ENCODE peak calls at places on chromosome 19, in eight cellular contexts. One of them, this sample, is unnamed.

GRCh38 chr19:30344446-30345425 is 27.4 kb upstream of the ZNF536 start:
- DNase-seq in hepatic stellate cell: no peak
- DNase-seq in stimulated activated CD4-positive, alpha-beta T cell treated with anti-CD3 and anti-CD28 coated beads, Interleukin-1b, Interleukin-23, amount 100 ng/mL, for 4 hours: no peak
- DNase-seq in T-helper 2 cell treated with Interferon-gamma antibody and Interleukin-4, amounts not matched to agents 5 μg/mL and 100 μg/mL, for 36 hours: no peak
- DNase-seq in GM13976: no peak
- DNase-seq in fibroblast of gingiva: no peak
- DNase-seq in T-helper 1 cell: no peak
- DNase-seq in occipital lobe: no peak
- DNase-seq in this sample: no peak

GRCh38 chr19:17470204-17470841 is at the start of gene SLC27A1:
- DNase-seq in hepatic stellate cell: peak
- DNase-seq in stimulated activated CD4-positive, alpha-beta T cell treated with anti-CD3 and anti-CD28 coated beads, Interleukin-1b, Interleukin-23, amount 100 ng/mL, for 4 hours: peak
- DNase-seq in T-helper 2 cell treated with Interferon-gamma antibody and Interleukin-4, amounts not matched to agents 5 μg/mL and 100 μg/mL, for 36 hours: peak
- DNase-seq in GM13976: peak
- DNase-seq in fibroblast of gingiva: peak
- DNase-seq in T-helper 1 cell: peak
- DNase-seq in occipital lobe: peak
- DNase-seq in this sample: peak

GRCh38 chr19:15252398-15253018 is 20.3 kb upstream of the EPHX3 start:
- DNase-seq in hepatic stellate cell: peak
- DNase-seq in stimulated activated CD4-positive, alpha-beta T cell treated with anti-CD3 and anti-CD28 coated beads, Interleukin-1b, Interleukin-23, amount 100 ng/mL, for 4 hours: no peak
- DNase-seq in T-helper 2 cell treated with Interferon-gamma antibody and Interleukin-4, amounts not matched to agents 5 μg/mL and 100 μg/mL, for 36 hours: no peak
- DNase-seq in GM13976: no peak
- DNase-seq in fibroblast of gingiva: peak
- DNase-seq in T-helper 1 cell: no peak
- DNase-seq in occipital lobe: peak
- DNase-seq in this sample: peak

GRCh38 chr19:18491995-18492953 is 29.6 kb downstream of the ELL start:
- DNase-seq in hepatic stellate cell: no peak
- DNase-seq in stimulated activated CD4-positive, alpha-beta T cell treated with anti-CD3 and anti-CD28 coated beads, Interleukin-1b, Interleukin-23, amount 100 ng/mL, for 4 hours: no peak
- DNase-seq in T-helper 2 cell treated with Interferon-gamma antibody and Interleukin-4, amounts not matched to agents 5 μg/mL and 100 μg/mL, for 36 hours: no peak
- DNase-seq in GM13976: no peak
- DNase-seq in fibroblast of gingiva: no peak
- DNase-seq in T-helper 1 cell: no peak
- DNase-seq in occipital lobe: no peak
- DNase-seq in this sample: no peak

GRCh38 chr19:41933693-41934426 is 5.6 kb upstream of the ERFL start:
- DNase-seq in hepatic stellate cell: no peak
- DNase-seq in stimulated activated CD4-positive, alpha-beta T cell treated with anti-CD3 and anti-CD28 coated beads, Interleukin-1b, Interleukin-23, amount 100 ng/mL, for 4 hours: no peak
- DNase-seq in T-helper 2 cell treated with Interferon-gamma antibody and Interleukin-4, amounts not matched to agents 5 μg/mL and 100 μg/mL, for 36 hours: no peak
- DNase-seq in GM13976: no peak
- DNase-seq in fibroblast of gingiva: no peak
- DNase-seq in T-helper 1 cell: no peak
- DNase-seq in occipital lobe: no peak
- DNase-seq in this sample: no peak

GRCh38 chr19:16381756-16382401 is 57.3 kb downstream of the KLF2 start:
- DNase-seq in hepatic stellate cell: peak
- DNase-seq in stimulated activated CD4-positive, alpha-beta T cell treated with anti-CD3 and anti-CD28 coated beads, Interleukin-1b, Interleukin-23, amount 100 ng/mL, for 4 hours: no peak
- DNase-seq in T-helper 2 cell treated with Interferon-gamma antibody and Interleukin-4, amounts not matched to agents 5 μg/mL and 100 μg/mL, for 36 hours: no peak
- DNase-seq in GM13976: no peak
- DNase-seq in fibroblast of gingiva: peak
- DNase-seq in T-helper 1 cell: no peak
- DNase-seq in occipital lobe: peak
- DNase-seq in this sample: no peak

GRCh38 chr19:6772866-6773322 is 386 bp downstream of the VAV1 start:
- DNase-seq in hepatic stellate cell: no peak
- DNase-seq in stimulated activated CD4-positive, alpha-beta T cell treated with anti-CD3 and anti-CD28 coated beads, Interleukin-1b, Interleukin-23, amount 100 ng/mL, for 4 hours: no peak
- DNase-seq in T-helper 2 cell treated with Interferon-gamma antibody and Interleukin-4, amounts not matched to agents 5 μg/mL and 100 μg/mL, for 36 hours: no peak
- DNase-seq in GM13976: no peak
- DNase-seq in fibroblast of gingiva: no peak
- DNase-seq in T-helper 1 cell: no peak
- DNase-seq in occipital lobe: no peak
- DNase-seq in this sample: no peak

GRCh38 chr19:52070496-52070895 is 21.9 kb upstream of the ZNF432 start:
- DNase-seq in hepatic stellate cell: no peak
- DNase-seq in stimulated activated CD4-positive, alpha-beta T cell treated with anti-CD3 and anti-CD28 coated beads, Interleukin-1b, Interleukin-23, amount 100 ng/mL, for 4 hours: no peak
- DNase-seq in T-helper 2 cell treated with Interferon-gamma antibody and Interleukin-4, amounts not matched to agents 5 μg/mL and 100 μg/mL, for 36 hours: no peak
- DNase-seq in GM13976: no peak
- DNase-seq in fibroblast of gingiva: no peak
- DNase-seq in T-helper 1 cell: no peak
- DNase-seq in occipital lobe: no peak
- DNase-seq in this sample: peak

GRCh38 chr19:54129617-54129996 is 8.0 kb upstream of the CNOT3 start:
- DNase-seq in hepatic stellate cell: no peak
- DNase-seq in stimulated activated CD4-positive, alpha-beta T cell treated with anti-CD3 and anti-CD28 coated beads, Interleukin-1b, Interleukin-23, amount 100 ng/mL, for 4 hours: no peak
- DNase-seq in T-helper 2 cell treated with Interferon-gamma antibody and Interleukin-4, amounts not matched to agents 5 μg/mL and 100 μg/mL, for 36 hours: no peak
- DNase-seq in GM13976: no peak
- DNase-seq in fibroblast of gingiva: no peak
- DNase-seq in T-helper 1 cell: no peak
- DNase-seq in occipital lobe: no peak
- DNase-seq in this sample: no peak

GRCh38 chr19:53076984-53077383 is 26.2 kb downstream of the ZNF160 start:
- DNase-seq in hepatic stellate cell: peak
- DNase-seq in stimulated activated CD4-positive, alpha-beta T cell treated with anti-CD3 and anti-CD28 coated beads, Interleukin-1b, Interleukin-23, amount 100 ng/mL, for 4 hours: no peak
- DNase-seq in T-helper 2 cell treated with Interferon-gamma antibody and Interleukin-4, amounts not matched to agents 5 μg/mL and 100 μg/mL, for 36 hours: no peak
- DNase-seq in GM13976: no peak
- DNase-seq in fibroblast of gingiva: peak
- DNase-seq in T-helper 1 cell: no peak
- DNase-seq in occipital lobe: peak
- DNase-seq in this sample: peak

GRCh38 chr19:10501971-10502523 is 1.1 kb downstream of the KEAP1 start:
- DNase-seq in hepatic stellate cell: peak
- DNase-seq in stimulated activated CD4-positive, alpha-beta T cell treated with anti-CD3 and anti-CD28 coated beads, Interleukin-1b, Interleukin-23, amount 100 ng/mL, for 4 hours: no peak
- DNase-seq in T-helper 2 cell treated with Interferon-gamma antibody and Interleukin-4, amounts not matched to agents 5 μg/mL and 100 μg/mL, for 36 hours: peak
- DNase-seq in GM13976: peak
- DNase-seq in fibroblast of gingiva: peak
- DNase-seq in T-helper 1 cell: no peak
- DNase-seq in occipital lobe: peak
- DNase-seq in this sample: peak

GRCh38 chr19:14669940-14670339 is 4.7 kb downstream of the ADGRE3 start:
- DNase-seq in hepatic stellate cell: no peak
- DNase-seq in stimulated activated CD4-positive, alpha-beta T cell treated with anti-CD3 and anti-CD28 coated beads, Interleukin-1b, Interleukin-23, amount 100 ng/mL, for 4 hours: no peak
- DNase-seq in T-helper 2 cell treated with Interferon-gamma antibody and Interleukin-4, amounts not matched to agents 5 μg/mL and 100 μg/mL, for 36 hours: no peak
- DNase-seq in GM13976: no peak
- DNase-seq in fibroblast of gingiva: no peak
- DNase-seq in T-helper 1 cell: no peak
- DNase-seq in occipital lobe: no peak
- DNase-seq in this sample: no peak

GRCh38 chr19:23318143-23318542 is 67.9 kb upstream of the ZNF724 start:
- DNase-seq in hepatic stellate cell: no peak
- DNase-seq in stimulated activated CD4-positive, alpha-beta T cell treated with anti-CD3 and anti-CD28 coated beads, Interleukin-1b, Interleukin-23, amount 100 ng/mL, for 4 hours: no peak
- DNase-seq in T-helper 2 cell treated with Interferon-gamma antibody and Interleukin-4, amounts not matched to agents 5 μg/mL and 100 μg/mL, for 36 hours: no peak
- DNase-seq in GM13976: no peak
- DNase-seq in fibroblast of gingiva: no peak
- DNase-seq in T-helper 1 cell: no peak
- DNase-seq in occipital lobe: no peak
- DNase-seq in this sample: no peak

GRCh38 chr19:15371786-15372380 is 7.7 kb downstream of the AKAP8 start:
- DNase-seq in hepatic stellate cell: no peak
- DNase-seq in stimulated activated CD4-positive, alpha-beta T cell treated with anti-CD3 and anti-CD28 coated beads, Interleukin-1b, Interleukin-23, amount 100 ng/mL, for 4 hours: no peak
- DNase-seq in T-helper 2 cell treated with Interferon-gamma antibody and Interleukin-4, amounts not matched to agents 5 μg/mL and 100 μg/mL, for 36 hours: no peak
- DNase-seq in GM13976: no peak
- DNase-seq in fibroblast of gingiva: no peak
- DNase-seq in T-helper 1 cell: no peak
- DNase-seq in occipital lobe: no peak
- DNase-seq in this sample: no peak

GRCh38 chr19:19691683-19692082 is 23.0 kb downstream of the ZNF101 start:
- DNase-seq in hepatic stellate cell: no peak
- DNase-seq in stimulated activated CD4-positive, alpha-beta T cell treated with anti-CD3 and anti-CD28 coated beads, Interleukin-1b, Interleukin-23, amount 100 ng/mL, for 4 hours: no peak
- DNase-seq in T-helper 2 cell treated with Interferon-gamma antibody and Interleukin-4, amounts not matched to agents 5 μg/mL and 100 μg/mL, for 36 hours: no peak
- DNase-seq in GM13976: no peak
- DNase-seq in fibroblast of gingiva: no peak
- DNase-seq in T-helper 1 cell: no peak
- DNase-seq in occipital lobe: no peak
- DNase-seq in this sample: no peak

GRCh38 chr19:58557253-58558065 is 952 bp downstream of the UBE2M start:
- DNase-seq in hepatic stellate cell: no peak
- DNase-seq in stimulated activated CD4-positive, alpha-beta T cell treated with anti-CD3 and anti-CD28 coated beads, Interleukin-1b, Interleukin-23, amount 100 ng/mL, for 4 hours: no peak
- DNase-seq in T-helper 2 cell treated with Interferon-gamma antibody and Interleukin-4, amounts not matched to agents 5 μg/mL and 100 μg/mL, for 36 hours: no peak
- DNase-seq in GM13976: no peak
- DNase-seq in fibroblast of gingiva: no peak
- DNase-seq in T-helper 1 cell: no peak
- DNase-seq in occipital lobe: no peak
- DNase-seq in this sample: no peak

GRCh38 chr19:49338023-49338677 is 2.9 kb downstream of the CD37 start:
- DNase-seq in hepatic stellate cell: no peak
- DNase-seq in stimulated activated CD4-positive, alpha-beta T cell treated with anti-CD3 and anti-CD28 coated beads, Interleukin-1b, Interleukin-23, amount 100 ng/mL, for 4 hours: no peak
- DNase-seq in T-helper 2 cell treated with Interferon-gamma antibody and Interleukin-4, amounts not matched to agents 5 μg/mL and 100 μg/mL, for 36 hours: no peak
- DNase-seq in GM13976: no peak
- DNase-seq in fibroblast of gingiva: no peak
- DNase-seq in T-helper 1 cell: no peak
- DNase-seq in occipital lobe: no peak
- DNase-seq in this sample: no peak

GRCh38 chr19:869245-870177 is 10.0 kb downstream of the CFD start:
- DNase-seq in hepatic stellate cell: peak
- DNase-seq in stimulated activated CD4-positive, alpha-beta T cell treated with anti-CD3 and anti-CD28 coated beads, Interleukin-1b, Interleukin-23, amount 100 ng/mL, for 4 hours: no peak
- DNase-seq in T-helper 2 cell treated with Interferon-gamma antibody and Interleukin-4, amounts not matched to agents 5 μg/mL and 100 μg/mL, for 36 hours: no peak
- DNase-seq in GM13976: no peak
- DNase-seq in fibroblast of gingiva: peak
- DNase-seq in T-helper 1 cell: no peak
- DNase-seq in occipital lobe: no peak
- DNase-seq in this sample: peak

GRCh38 chr19:39413269-39413902 is 917 bp downstream of the PLEKHG2 start:
- DNase-seq in hepatic stellate cell: peak
- DNase-seq in stimulated activated CD4-positive, alpha-beta T cell treated with anti-CD3 and anti-CD28 coated beads, Interleukin-1b, Interleukin-23, amount 100 ng/mL, for 4 hours: no peak
- DNase-seq in T-helper 2 cell treated with Interferon-gamma antibody and Interleukin-4, amounts not matched to agents 5 μg/mL and 100 μg/mL, for 36 hours: no peak
- DNase-seq in GM13976: peak
- DNase-seq in fibroblast of gingiva: peak
- DNase-seq in T-helper 1 cell: no peak
- DNase-seq in occipital lobe: no peak
- DNase-seq in this sample: peak

GRCh38 chr19:30046522-30046921 is 104.5 kb downstream of the URI1 start:
- DNase-seq in hepatic stellate cell: no peak
- DNase-seq in stimulated activated CD4-positive, alpha-beta T cell treated with anti-CD3 and anti-CD28 coated beads, Interleukin-1b, Interleukin-23, amount 100 ng/mL, for 4 hours: no peak
- DNase-seq in T-helper 2 cell treated with Interferon-gamma antibody and Interleukin-4, amounts not matched to agents 5 μg/mL and 100 μg/mL, for 36 hours: no peak
- DNase-seq in GM13976: no peak
- DNase-seq in fibroblast of gingiva: no peak
- DNase-seq in T-helper 1 cell: no peak
- DNase-seq in occipital lobe: no peak
- DNase-seq in this sample: peak

GRCh38 chr19:45097776-45098520 is 5.0 kb downstream of the PPP1R37 start:
- DNase-seq in hepatic stellate cell: peak
- DNase-seq in stimulated activated CD4-positive, alpha-beta T cell treated with anti-CD3 and anti-CD28 coated beads, Interleukin-1b, Interleukin-23, amount 100 ng/mL, for 4 hours: no peak
- DNase-seq in T-helper 2 cell treated with Interferon-gamma antibody and Interleukin-4, amounts not matched to agents 5 μg/mL and 100 μg/mL, for 36 hours: no peak
- DNase-seq in GM13976: no peak
- DNase-seq in fibroblast of gingiva: peak
- DNase-seq in T-helper 1 cell: no peak
- DNase-seq in occipital lobe: peak
- DNase-seq in this sample: peak

GRCh38 chr19:55563261-55563690 is 17.4 kb downstream of the ZNF579 start:
- DNase-seq in hepatic stellate cell: no peak
- DNase-seq in stimulated activated CD4-positive, alpha-beta T cell treated with anti-CD3 and anti-CD28 coated beads, Interleukin-1b, Interleukin-23, amount 100 ng/mL, for 4 hours: no peak
- DNase-seq in T-helper 2 cell treated with Interferon-gamma antibody and Interleukin-4, amounts not matched to agents 5 μg/mL and 100 μg/mL, for 36 hours: no peak
- DNase-seq in GM13976: no peak
- DNase-seq in fibroblast of gingiva: no peak
- DNase-seq in T-helper 1 cell: no peak
- DNase-seq in occipital lobe: no peak
- DNase-seq in this sample: peak

GRCh38 chr19:38730470-38730730 is 13.9 kb downstream of the CAPN12 start:
- DNase-seq in hepatic stellate cell: no peak
- DNase-seq in stimulated activated CD4-positive, alpha-beta T cell treated with anti-CD3 and anti-CD28 coated beads, Interleukin-1b, Interleukin-23, amount 100 ng/mL, for 4 hours: no peak
- DNase-seq in T-helper 2 cell treated with Interferon-gamma antibody and Interleukin-4, amounts not matched to agents 5 μg/mL and 100 μg/mL, for 36 hours: no peak
- DNase-seq in GM13976: no peak
- DNase-seq in fibroblast of gingiva: no peak
- DNase-seq in T-helper 1 cell: no peak
- DNase-seq in occipital lobe: no peak
- DNase-seq in this sample: no peak

GRCh38 chr19:14580623-14581237 is 2.2 kb upstream of the CLEC17A start:
- DNase-seq in hepatic stellate cell: no peak
- DNase-seq in stimulated activated CD4-positive, alpha-beta T cell treated with anti-CD3 and anti-CD28 coated beads, Interleukin-1b, Interleukin-23, amount 100 ng/mL, for 4 hours: peak
- DNase-seq in T-helper 2 cell treated with Interferon-gamma antibody and Interleukin-4, amounts not matched to agents 5 μg/mL and 100 μg/mL, for 36 hours: peak
- DNase-seq in GM13976: peak
- DNase-seq in fibroblast of gingiva: no peak
- DNase-seq in T-helper 1 cell: no peak
- DNase-seq in occipital lobe: no peak
- DNase-seq in this sample: no peak

GRCh38 chr19:31350033-31350692 is 927 bp upstream of the TSHZ3 start:
- DNase-seq in hepatic stellate cell: peak
- DNase-seq in stimulated activated CD4-positive, alpha-beta T cell treated with anti-CD3 and anti-CD28 coated beads, Interleukin-1b, Interleukin-23, amount 100 ng/mL, for 4 hours: no peak
- DNase-seq in T-helper 2 cell treated with Interferon-gamma antibody and Interleukin-4, amounts not matched to agents 5 μg/mL and 100 μg/mL, for 36 hours: no peak
- DNase-seq in GM13976: no peak
- DNase-seq in fibroblast of gingiva: peak
- DNase-seq in T-helper 1 cell: no peak
- DNase-seq in occipital lobe: no peak
- DNase-seq in this sample: peak

GRCh38 chr19:15422311-15423075 is 3.7 kb upstream of the AKAP8L start:
- DNase-seq in hepatic stellate cell: no peak
- DNase-seq in stimulated activated CD4-positive, alpha-beta T cell treated with anti-CD3 and anti-CD28 coated beads, Interleukin-1b, Interleukin-23, amount 100 ng/mL, for 4 hours: no peak
- DNase-seq in T-helper 2 cell treated with Interferon-gamma antibody and Interleukin-4, amounts not matched to agents 5 μg/mL and 100 μg/mL, for 36 hours: no peak
- DNase-seq in GM13976: no peak
- DNase-seq in fibroblast of gingiva: no peak
- DNase-seq in T-helper 1 cell: no peak
- DNase-seq in occipital lobe: no peak
- DNase-seq in this sample: no peak

GRCh38 chr19:9406798-9407352 is 28.5 kb downstream of the ZNF266 start:
- DNase-seq in hepatic stellate cell: peak
- DNase-seq in stimulated activated CD4-positive, alpha-beta T cell treated with anti-CD3 and anti-CD28 coated beads, Interleukin-1b, Interleukin-23, amount 100 ng/mL, for 4 hours: no peak
- DNase-seq in T-helper 2 cell treated with Interferon-gamma antibody and Interleukin-4, amounts not matched to agents 5 μg/mL and 100 μg/mL, for 36 hours: no peak
- DNase-seq in GM13976: peak
- DNase-seq in fibroblast of gingiva: peak
- DNase-seq in T-helper 1 cell: no peak
- DNase-seq in occipital lobe: peak
- DNase-seq in this sample: peak

GRCh38 chr19:58330458-58330857 is 3.7 kb downstream of the ZSCAN22 start:
- DNase-seq in hepatic stellate cell: peak
- DNase-seq in stimulated activated CD4-positive, alpha-beta T cell treated with anti-CD3 and anti-CD28 coated beads, Interleukin-1b, Interleukin-23, amount 100 ng/mL, for 4 hours: no peak
- DNase-seq in T-helper 2 cell treated with Interferon-gamma antibody and Interleukin-4, amounts not matched to agents 5 μg/mL and 100 μg/mL, for 36 hours: no peak
- DNase-seq in GM13976: no peak
- DNase-seq in fibroblast of gingiva: peak
- DNase-seq in T-helper 1 cell: no peak
- DNase-seq in occipital lobe: peak
- DNase-seq in this sample: peak

GRCh38 chr19:34365463-34366401 is 736 bp downstream of the GPI start:
- DNase-seq in hepatic stellate cell: peak
- DNase-seq in stimulated activated CD4-positive, alpha-beta T cell treated with anti-CD3 and anti-CD28 coated beads, Interleukin-1b, Interleukin-23, amount 100 ng/mL, for 4 hours: no peak
- DNase-seq in T-helper 2 cell treated with Interferon-gamma antibody and Interleukin-4, amounts not matched to agents 5 μg/mL and 100 μg/mL, for 36 hours: no peak
- DNase-seq in GM13976: no peak
- DNase-seq in fibroblast of gingiva: peak
- DNase-seq in T-helper 1 cell: no peak
- DNase-seq in occipital lobe: peak
- DNase-seq in this sample: peak

GRCh38 chr19:17739121-17739875 is 12.0 kb upstream of the FCHO1 start:
- DNase-seq in hepatic stellate cell: no peak
- DNase-seq in stimulated activated CD4-positive, alpha-beta T cell treated with anti-CD3 and anti-CD28 coated beads, Interleukin-1b, Interleukin-23, amount 100 ng/mL, for 4 hours: no peak
- DNase-seq in T-helper 2 cell treated with Interferon-gamma antibody and Interleukin-4, amounts not matched to agents 5 μg/mL and 100 μg/mL, for 36 hours: no peak
- DNase-seq in GM13976: peak
- DNase-seq in fibroblast of gingiva: no peak
- DNase-seq in T-helper 1 cell: no peak
- DNase-seq in occipital lobe: no peak
- DNase-seq in this sample: no peak

GRCh38 chr19:1388637-1389026 is 4.9 kb downstream of the NDUFS7 start:
- DNase-seq in hepatic stellate cell: no peak
- DNase-seq in stimulated activated CD4-positive, alpha-beta T cell treated with anti-CD3 and anti-CD28 coated beads, Interleukin-1b, Interleukin-23, amount 100 ng/mL, for 4 hours: no peak
- DNase-seq in T-helper 2 cell treated with Interferon-gamma antibody and Interleukin-4, amounts not matched to agents 5 μg/mL and 100 μg/mL, for 36 hours: no peak
- DNase-seq in GM13976: no peak
- DNase-seq in fibroblast of gingiva: no peak
- DNase-seq in T-helper 1 cell: no peak
- DNase-seq in occipital lobe: no peak
- DNase-seq in this sample: no peak

GRCh38 chr19:10417598-10418280 is 2.6 kb upstream of the PDE4A start:
- DNase-seq in hepatic stellate cell: no peak
- DNase-seq in stimulated activated CD4-positive, alpha-beta T cell treated with anti-CD3 and anti-CD28 coated beads, Interleukin-1b, Interleukin-23, amount 100 ng/mL, for 4 hours: no peak
- DNase-seq in T-helper 2 cell treated with Interferon-gamma antibody and Interleukin-4, amounts not matched to agents 5 μg/mL and 100 μg/mL, for 36 hours: no peak
- DNase-seq in GM13976: peak
- DNase-seq in fibroblast of gingiva: no peak
- DNase-seq in T-helper 1 cell: no peak
- DNase-seq in occipital lobe: no peak
- DNase-seq in this sample: peak

GRCh38 chr19:39539165-39539518 is 819 bp downstream of the EID2 start:
- DNase-seq in hepatic stellate cell: no peak
- DNase-seq in stimulated activated CD4-positive, alpha-beta T cell treated with anti-CD3 and anti-CD28 coated beads, Interleukin-1b, Interleukin-23, amount 100 ng/mL, for 4 hours: no peak
- DNase-seq in T-helper 2 cell treated with Interferon-gamma antibody and Interleukin-4, amounts not matched to agents 5 μg/mL and 100 μg/mL, for 36 hours: no peak
- DNase-seq in GM13976: no peak
- DNase-seq in fibroblast of gingiva: no peak
- DNase-seq in T-helper 1 cell: no peak
- DNase-seq in occipital lobe: no peak
- DNase-seq in this sample: peak

GRCh38 chr19:22625266-22626035 is 8.7 kb upstream of the ZNF492 start:
- DNase-seq in hepatic stellate cell: no peak
- DNase-seq in stimulated activated CD4-positive, alpha-beta T cell treated with anti-CD3 and anti-CD28 coated beads, Interleukin-1b, Interleukin-23, amount 100 ng/mL, for 4 hours: no peak
- DNase-seq in T-helper 2 cell treated with Interferon-gamma antibody and Interleukin-4, amounts not matched to agents 5 μg/mL and 100 μg/mL, for 36 hours: no peak
- DNase-seq in GM13976: peak
- DNase-seq in fibroblast of gingiva: no peak
- DNase-seq in T-helper 1 cell: no peak
- DNase-seq in occipital lobe: no peak
- DNase-seq in this sample: no peak

This sample was measured in astrocyte of the hippocampus.